ENCODE peak calls at places on chromosome 17, in six cellular contexts. E, R, U, P, T and B are unnamed samples.

GRCh38 chr17:41941158-41941557 is 10.7 kb downstream of the ODAD4 start:
- DNase-seq in E (no peak), R (no peak), U (no peak), P (no peak), T (no peak), B (no peak)

GRCh38 chr17:7579001-7579838 is at the start of gene CD68:
- DNase-seq in E (peak; percentile 88), R (peak; percentile 98), U (peak; percentile 84), P (peak; percentile 96), T (peak; percentile 92), B (no peak)

GRCh38 chr17:61221597-61222471 is 177.8 kb upstream of the TBX2 start:
- DNase-seq in E (no peak), R (no peak), U (no peak), P (no peak), T (peak; percentile 61), B (no peak)

GRCh38 chr17:41773731-41774193 is 12.7 kb downstream of the JUP start:
- DNase-seq in E (no peak), R (no peak), U (peak; percentile 32), P (no peak), T (no peak), B (no peak)

GRCh38 chr17:8916470-8916869 is 49.0 kb upstream of the PIK3R6 start:
- DNase-seq in E (no peak), R (no peak), U (no peak), P (no peak), T (no peak), B (no peak)

GRCh38 chr17:17737938-17738894 is 57.0 kb downstream of the RAI1 start:
- DNase-seq in E (peak; percentile 83), R (no peak), U (peak; percentile 81), P (no peak), T (peak; percentile 47), B (peak; percentile 63)

GRCh38 chr17:38898812-38899348 is 26.5 kb upstream of the LASP1NB start:
- DNase-seq in E (no peak), R (no peak), U (peak; percentile 40), P (no peak), T (peak; percentile 56), B (no peak)

GRCh38 chr17:79985361-79985760 is 50.3 kb downstream of the TBC1D16 start:
- DNase-seq in E (no peak), R (no peak), U (no peak), P (no peak), T (no peak), B (no peak)

GRCh38 chr17:3754458-3755334 is 31.0 kb downstream of the HASPIN start:
- DNase-seq in E (peak; percentile 58), R (peak; percentile 58), U (peak; percentile 96), P (no peak), T (no peak), B (peak; percentile 95)

GRCh38 chr17:80969030-80969673 is 22.5 kb upstream of the CHMP6 start:
- DNase-seq in E (no peak), R (no peak), U (no peak), P (no peak), T (no peak), B (no peak)

GRCh38 chr17:42281571-42282096 is 5.4 kb upstream of the STAT5B start:
- DNase-seq in E (no peak), R (no peak), U (no peak), P (no peak), T (no peak), B (peak; percentile 26)

GRCh38 chr17:80111702-80112470 is 10.5 kb downstream of the GAA start:
- DNase-seq in E (no peak), R (no peak), U (no peak), P (no peak), T (no peak), B (no peak)

GRCh38 chr17:46772879-46773620 is 45.4 kb downstream of the WNT3 start:
- DNase-seq in E (no peak), R (no peak), U (no peak), P (no peak), T (no peak), B (no peak)

GRCh38 chr17:13265306-13265705 is 247.5 kb upstream of the ELAC2 start:
- DNase-seq in E (no peak), R (peak; percentile 55), U (no peak), P (peak; percentile 36), T (no peak), B (no peak)

GRCh38 chr17:81711814-81712467 is at the start of gene SLC25A10:
- DNase-seq in E (peak; percentile 87), R (peak; percentile 90), U (peak; percentile 90), P (peak; percentile 35), T (peak; percentile 74), B (peak; percentile 93)

GRCh38 chr17:40086150-40087044 is 14.0 kb downstream of the NR1D1 start:
- DNase-seq in E (peak; percentile 70), R (peak; percentile 60), U (peak; percentile 62), P (no peak), T (no peak), B (peak; percentile 83)

GRCh38 chr17:76534831-76535732 is 2.4 kb downstream of the CYGB start:
- DNase-seq in E (no peak), R (no peak), U (no peak), P (no peak), T (no peak), B (no peak)

GRCh38 chr17:7444682-7445010 is 215 bp upstream of the CHRNB1 start:
- DNase-seq in E (no peak), R (no peak), U (no peak), P (no peak), T (no peak), B (no peak)

GRCh38 chr17:45144199-45145034 is 3.9 kb upstream of the HEXIM1 start:
- DNase-seq in E (no peak), R (peak; percentile 76), U (no peak), P (no peak), T (no peak), B (peak; percentile 43)